ENCODE peak calls at places on chromosomes 12 and 14, in seven cellular contexts. L is endodermal cell, K is keratinocyte, N is neural crest cell, P is right atrium auricular region, T is fibroblast of lung, Z is upper lobe of left lung. X is an unnamed sample.

GRCh38 chr12:52279683-52280318 is 5.4 kb downstream of the KRT86 start:
- DNase-seq in L (peak), K (no peak), N (no peak), P (no peak), T (peak), Z (no peak), X (no peak)

GRCh38 chr14:24398943-24399801 is at the start of gene NYNRIN:
- DNase-seq in L (peak), K (no peak), N (peak), P (no peak), T (peak), Z (peak), X (peak)

GRCh38 chr12:67427336-67427735 is 158.2 kb downstream of the CAND1 start:
- DNase-seq in L (no peak), K (no peak), N (no peak), P (no peak), T (no peak), Z (no peak), X (no peak)

GRCh38 chr12:7498832-7499231 is 4.7 kb downstream of the CD163 start:
- DNase-seq in L (no peak), K (no peak), N (no peak), P (no peak), T (peak), Z (no peak), X (no peak)

GRCh38 chr12:120230326-120230973 is 29.5 kb upstream of the RPLP0 start:
- DNase-seq in L (peak), K (no peak), N (no peak), P (peak), T (peak), Z (peak), X (no peak)

GRCh38 chr14:23345987-23346692 is 6.5 kb downstream of the SLC22A17 start:
- DNase-seq in L (peak), K (no peak), N (no peak), P (no peak), T (no peak), Z (no peak), X (no peak)

GRCh38 chr14:95482967-95483842 is 33.2 kb downstream of the SYNE3 start:
- DNase-seq in L (peak), K (no peak), N (no peak), P (peak), T (peak), Z (peak), X (no peak)

GRCh38 chr14:76956253-76957090 is 72.0 kb downstream of the IRF2BPL start:
- DNase-seq in L (peak), K (peak), N (peak), P (peak), T (peak), Z (peak), X (peak)

GRCh38 chr12:50101663-50102062 is 2.1 kb upstream of the GPD1 start:
- DNase-seq in L (peak), K (no peak), N (no peak), P (no peak), T (peak), Z (no peak), X (no peak)
- TF ChIP-seq CTCF in L (peak), K (peak), N (peak), P (peak), T (peak), Z (no peak), X (peak)

DNA sequence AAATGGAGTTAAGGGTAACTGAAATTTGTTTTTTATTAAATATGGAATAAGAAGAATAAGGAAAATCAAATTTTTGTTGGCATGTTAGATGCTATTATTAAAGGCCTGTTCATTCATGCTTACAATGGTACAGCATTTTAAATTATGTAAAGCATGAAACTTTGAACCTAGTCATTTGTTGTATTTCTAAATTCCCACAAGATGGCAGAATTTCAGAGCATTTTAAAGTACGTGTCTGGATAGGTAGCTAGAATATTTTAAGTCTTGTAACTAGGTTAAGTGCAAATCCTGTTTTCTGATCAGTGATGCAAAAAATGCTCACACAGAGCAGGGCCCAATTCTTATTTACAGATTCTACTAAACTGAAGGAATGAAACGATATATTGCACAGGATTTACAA is 585.6 kb upstream of the MIS18BP1 start:
- DNase-seq in L (no peak), K (no peak), N (no peak), P (no peak), T (no peak), Z (no peak), X (no peak)
- TF ChIP-seq CTCF in L (peak), K (no peak), N (peak), P (no peak), T (no peak), Z (no peak), X (no peak)

DNA sequence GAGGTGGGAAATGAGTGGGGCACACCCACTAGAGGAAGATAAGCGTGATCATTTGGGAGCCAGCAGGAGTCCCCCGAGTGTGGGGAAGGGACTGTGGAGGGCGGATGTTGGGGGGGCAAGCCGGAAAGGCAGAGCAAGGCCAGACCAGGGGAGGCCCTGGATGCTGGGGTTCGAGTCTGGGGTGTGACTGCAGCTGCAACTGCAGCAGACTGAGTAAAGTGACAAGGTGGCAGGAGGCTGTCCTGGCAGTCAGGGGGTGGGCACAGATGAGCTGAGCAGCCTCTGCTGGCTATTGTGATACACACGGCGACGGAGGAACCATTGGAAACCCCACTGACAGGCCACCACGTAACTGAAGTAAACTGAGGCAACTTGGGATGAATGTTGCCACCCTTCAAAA is 110.2 kb downstream of the LGMN start:
- DNase-seq in L (no peak), K (no peak), N (no peak), P (no peak), T (no peak), Z (no peak), X (no peak)
- TF ChIP-seq CTCF in L (no peak), K (no peak), N (no peak), P (no peak), T (no peak), Z (no peak), X (no peak)

GRCh38 chr14:66401447-66402095 is 84.6 kb upstream of the CCDC196 start:
- DNase-seq in L (no peak), K (no peak), N (no peak), P (no peak), T (peak), Z (no peak), X (no peak)
- TF ChIP-seq CTCF in L (peak), K (peak), N (peak), P (peak), T (peak), Z (peak), X (no peak)

X was measured in mesothelial cell of epicardium.